ENCODE peak calls at places on chromosomes 2 and 18, in ten cellular contexts. One of them, this sample, is unnamed.

GRCh38 chr2:71596011-71596410 is 142.7 kb downstream of the DYSF start:
- DNase-seq in ureter: no peak
- DNase-seq in endodermal cell: no peak
- DNase-seq in lung: no peak
- DNase-seq in MCF 10A: no peak
- DNase-seq in fibroblast of mammary gland: no peak
- DNase-seq in fibroblast of lung: no peak
- DNase-seq in hypothalamus: peak; percentile 67
- DNase-seq in kidney glomerular epithelial cell: no peak
- DNase-seq in AG09309: no peak
- DNase-seq in this sample: peak; percentile 93

GRCh38 chr2:157784169-157784822 is 91.8 kb downstream of the ACVR1 start:
- DNase-seq in ureter: peak; percentile 47
- DNase-seq in endodermal cell: peak; percentile 69
- DNase-seq in lung: peak; percentile 38
- DNase-seq in MCF 10A: peak; percentile 88
- DNase-seq in fibroblast of mammary gland: peak; percentile 50
- DNase-seq in fibroblast of lung: peak; percentile 38
- DNase-seq in hypothalamus: peak; percentile 23
- DNase-seq in kidney glomerular epithelial cell: peak; percentile 91
- DNase-seq in AG09309: peak; percentile 2
- DNase-seq in this sample: peak; percentile 49

GRCh38 chr18:35029103-35029502 is 12.1 kb upstream of the MAPRE2 start:
- DNase-seq in ureter: no peak
- DNase-seq in endodermal cell: no peak
- DNase-seq in lung: no peak
- DNase-seq in MCF 10A: no peak
- DNase-seq in fibroblast of mammary gland: peak; percentile 71
- DNase-seq in fibroblast of lung: peak; percentile 66
- DNase-seq in hypothalamus: no peak
- DNase-seq in kidney glomerular epithelial cell: peak; percentile 43
- DNase-seq in AG09309: no peak
- DNase-seq in this sample: no peak

GRCh38 chr2:227677928-227678327 is 11.3 kb downstream of the SCYGR5 start:
- DNase-seq in ureter: no peak
- DNase-seq in endodermal cell: no peak
- DNase-seq in lung: no peak
- DNase-seq in MCF 10A: no peak
- DNase-seq in fibroblast of mammary gland: no peak
- DNase-seq in fibroblast of lung: no peak
- DNase-seq in hypothalamus: no peak
- DNase-seq in kidney glomerular epithelial cell: no peak
- DNase-seq in AG09309: no peak
- DNase-seq in this sample: no peak

GRCh38 chr18:64668563-64668962 is 519.7 kb upstream of the LINC00305 start:
- DNase-seq in ureter: no peak
- DNase-seq in endodermal cell: no peak
- DNase-seq in lung: no peak
- DNase-seq in MCF 10A: peak; percentile 5
- DNase-seq in fibroblast of mammary gland: no peak
- DNase-seq in fibroblast of lung: no peak
- DNase-seq in hypothalamus: no peak
- DNase-seq in kidney glomerular epithelial cell: no peak
- DNase-seq in AG09309: no peak
- DNase-seq in this sample: no peak

GRCh38 chr2:232543928-232544631 is 4.6 kb downstream of the CHRNG start:
- DNase-seq in ureter: no peak
- DNase-seq in endodermal cell: no peak
- DNase-seq in lung: no peak
- DNase-seq in MCF 10A: no peak
- DNase-seq in fibroblast of mammary gland: no peak
- DNase-seq in fibroblast of lung: no peak
- DNase-seq in hypothalamus: no peak
- DNase-seq in kidney glomerular epithelial cell: no peak
- DNase-seq in AG09309: no peak
- DNase-seq in this sample: no peak

GRCh38 chr2:97748397-97748796 is 35.0 kb downstream of the ZAP70 start:
- DNase-seq in ureter: no peak
- DNase-seq in endodermal cell: peak; percentile 93
- DNase-seq in lung: no peak
- DNase-seq in MCF 10A: peak; percentile 67
- DNase-seq in fibroblast of mammary gland: peak; percentile 14
- DNase-seq in fibroblast of lung: no peak
- DNase-seq in hypothalamus: no peak
- DNase-seq in kidney glomerular epithelial cell: no peak
- DNase-seq in AG09309: no peak
- DNase-seq in this sample: no peak

GRCh38 chr2:8534729-8535397 is 147.0 kb upstream of the ID2 start:
- DNase-seq in ureter: peak; percentile 85
- DNase-seq in endodermal cell: no peak
- DNase-seq in lung: peak; percentile 63
- DNase-seq in MCF 10A: no peak
- DNase-seq in fibroblast of mammary gland: peak; percentile 77
- DNase-seq in fibroblast of lung: peak; percentile 82
- DNase-seq in hypothalamus: no peak
- DNase-seq in kidney glomerular epithelial cell: no peak
- DNase-seq in AG09309: no peak
- DNase-seq in this sample: peak; percentile 65

GRCh38 chr2:30527859-30528258 is 80.8 kb downstream of the LCLAT1 start:
- DNase-seq in ureter: no peak
- DNase-seq in endodermal cell: no peak
- DNase-seq in lung: no peak
- DNase-seq in MCF 10A: no peak
- DNase-seq in fibroblast of mammary gland: peak; percentile 23
- DNase-seq in fibroblast of lung: peak; percentile 21
- DNase-seq in hypothalamus: no peak
- DNase-seq in kidney glomerular epithelial cell: no peak
- DNase-seq in AG09309: no peak
- DNase-seq in this sample: no peak

GRCh38 chr2:10688921-10689807 is 611 bp downstream of the NOL10 start:
- DNase-seq in ureter: no peak
- DNase-seq in endodermal cell: no peak
- DNase-seq in lung: no peak
- DNase-seq in MCF 10A: peak; percentile 7
- DNase-seq in fibroblast of mammary gland: peak; percentile 32
- DNase-seq in fibroblast of lung: peak; percentile 6
- DNase-seq in hypothalamus: no peak
- DNase-seq in kidney glomerular epithelial cell: peak; percentile 4
- DNase-seq in AG09309: no peak
- DNase-seq in this sample: no peak

GRCh38 chr2:167404896-167405295 is 516.6 kb downstream of the XIRP2 start:
- DNase-seq in ureter: no peak
- DNase-seq in endodermal cell: no peak
- DNase-seq in lung: no peak
- DNase-seq in MCF 10A: peak; percentile 39
- DNase-seq in fibroblast of mammary gland: peak; percentile 63
- DNase-seq in fibroblast of lung: peak; percentile 19
- DNase-seq in hypothalamus: no peak
- DNase-seq in kidney glomerular epithelial cell: peak; percentile 18
- DNase-seq in AG09309: no peak
- DNase-seq in this sample: no peak

GRCh38 chr2:239149501-239149900 is 251.3 kb downstream of the HDAC4 start:
- DNase-seq in ureter: no peak
- DNase-seq in endodermal cell: no peak
- DNase-seq in lung: no peak
- DNase-seq in MCF 10A: no peak
- DNase-seq in fibroblast of mammary gland: no peak
- DNase-seq in fibroblast of lung: no peak
- DNase-seq in hypothalamus: no peak
- DNase-seq in kidney glomerular epithelial cell: no peak
- DNase-seq in AG09309: no peak
- DNase-seq in this sample: no peak

GRCh38 chr2:226515344-226516055 is 284.1 kb downstream of the IRS1 start:
- DNase-seq in ureter: no peak
- DNase-seq in endodermal cell: no peak
- DNase-seq in lung: no peak
- DNase-seq in MCF 10A: peak; percentile 21
- DNase-seq in fibroblast of mammary gland: peak; percentile 85
- DNase-seq in fibroblast of lung: peak; percentile 87
- DNase-seq in hypothalamus: no peak
- DNase-seq in kidney glomerular epithelial cell: no peak
- DNase-seq in AG09309: peak; percentile 7
- DNase-seq in this sample: no peak

GRCh38 chr2:85545780-85546240 is 6.8 kb downstream of the MAT2A start:
- DNase-seq in ureter: no peak
- DNase-seq in endodermal cell: no peak
- DNase-seq in lung: no peak
- DNase-seq in MCF 10A: no peak
- DNase-seq in fibroblast of mammary gland: no peak
- DNase-seq in fibroblast of lung: peak; percentile 27
- DNase-seq in hypothalamus: no peak
- DNase-seq in kidney glomerular epithelial cell: no peak
- DNase-seq in AG09309: no peak
- DNase-seq in this sample: no peak

GRCh38 chr2:19140463-19141208 is 217.8 kb downstream of the OSR1 start:
- DNase-seq in ureter: no peak
- DNase-seq in endodermal cell: peak; percentile 54
- DNase-seq in lung: peak; percentile 69
- DNase-seq in MCF 10A: peak; percentile 83
- DNase-seq in fibroblast of mammary gland: peak; percentile 70
- DNase-seq in fibroblast of lung: peak; percentile 82
- DNase-seq in hypothalamus: no peak
- DNase-seq in kidney glomerular epithelial cell: peak; percentile 88
- DNase-seq in AG09309: no peak
- DNase-seq in this sample: no peak

GRCh38 chr2:78202366-78202765 is 680.2 kb upstream of the LRRTM4 start:
- DNase-seq in ureter: no peak
- DNase-seq in endodermal cell: no peak
- DNase-seq in lung: no peak
- DNase-seq in MCF 10A: no peak
- DNase-seq in fibroblast of mammary gland: no peak
- DNase-seq in fibroblast of lung: no peak
- DNase-seq in hypothalamus: no peak
- DNase-seq in kidney glomerular epithelial cell: no peak
- DNase-seq in AG09309: no peak
- DNase-seq in this sample: no peak

GRCh38 chr2:238848941-238849853 is 1.3 kb downstream of the TWIST2 start:
- DNase-seq in ureter: peak; percentile 42
- DNase-seq in endodermal cell: peak; percentile 72
- DNase-seq in lung: no peak
- DNase-seq in MCF 10A: peak; percentile 34
- DNase-seq in fibroblast of mammary gland: peak; percentile 31
- DNase-seq in fibroblast of lung: peak; percentile 45
- DNase-seq in hypothalamus: no peak
- DNase-seq in kidney glomerular epithelial cell: no peak
- DNase-seq in AG09309: no peak
- DNase-seq in this sample: no peak

GRCh38 chr2:32783933-32784332 is 156.1 kb downstream of the TTC27 start:
- DNase-seq in ureter: no peak
- DNase-seq in endodermal cell: no peak
- DNase-seq in lung: no peak
- DNase-seq in MCF 10A: no peak
- DNase-seq in fibroblast of mammary gland: no peak
- DNase-seq in fibroblast of lung: no peak
- DNase-seq in hypothalamus: no peak
- DNase-seq in kidney glomerular epithelial cell: no peak
- DNase-seq in AG09309: no peak
- DNase-seq in this sample: no peak

GRCh38 chr2:56229397-56230060 is 45.7 kb downstream of the CCDC85A start:
- DNase-seq in ureter: no peak
- DNase-seq in endodermal cell: no peak
- DNase-seq in lung: no peak
- DNase-seq in MCF 10A: no peak
- DNase-seq in fibroblast of mammary gland: peak; percentile 79
- DNase-seq in fibroblast of lung: no peak
- DNase-seq in hypothalamus: no peak
- DNase-seq in kidney glomerular epithelial cell: no peak
- DNase-seq in AG09309: no peak
- DNase-seq in this sample: no peak

GRCh38 chr18:80040515-80040914 is 6.3 kb downstream of the RBFA start:
- DNase-seq in ureter: no peak
- DNase-seq in endodermal cell: no peak
- DNase-seq in lung: no peak
- DNase-seq in MCF 10A: no peak
- DNase-seq in fibroblast of mammary gland: no peak
- DNase-seq in fibroblast of lung: no peak
- DNase-seq in hypothalamus: no peak
- DNase-seq in kidney glomerular epithelial cell: no peak
- DNase-seq in AG09309: no peak
- DNase-seq in this sample: no peak

GRCh38 chr2:210399440-210400041 is 77.0 kb downstream of the LANCL1 start:
- DNase-seq in ureter: no peak
- DNase-seq in endodermal cell: no peak
- DNase-seq in lung: no peak
- DNase-seq in MCF 10A: peak; percentile 28
- DNase-seq in fibroblast of mammary gland: peak; percentile 25
- DNase-seq in fibroblast of lung: peak; percentile 42
- DNase-seq in hypothalamus: no peak
- DNase-seq in kidney glomerular epithelial cell: peak; percentile 20
- DNase-seq in AG09309: no peak
- DNase-seq in this sample: peak; percentile 38

GRCh38 chr2:36564377-36564930 is 33.5 kb downstream of the FEZ2 start:
- DNase-seq in ureter: no peak
- DNase-seq in endodermal cell: no peak
- DNase-seq in lung: no peak
- DNase-seq in MCF 10A: no peak
- DNase-seq in fibroblast of mammary gland: no peak
- DNase-seq in fibroblast of lung: no peak
- DNase-seq in hypothalamus: no peak
- DNase-seq in kidney glomerular epithelial cell: no peak
- DNase-seq in AG09309: no peak
- DNase-seq in this sample: peak; percentile 29

GRCh38 chr2:196718796-196719564 is 79.5 kb downstream of the CCDC150 start:
- DNase-seq in ureter: no peak
- DNase-seq in endodermal cell: peak; percentile 71
- DNase-seq in lung: no peak
- DNase-seq in MCF 10A: no peak
- DNase-seq in fibroblast of mammary gland: peak; percentile 92
- DNase-seq in fibroblast of lung: peak; percentile 86
- DNase-seq in hypothalamus: no peak
- DNase-seq in kidney glomerular epithelial cell: peak; percentile 62
- DNase-seq in AG09309: peak; percentile 66
- DNase-seq in this sample: no peak

GRCh38 chr18:27175914-27176313 is 9.2 kb downstream of the CHST9 start:
- DNase-seq in ureter: no peak
- DNase-seq in endodermal cell: peak; percentile 61
- DNase-seq in lung: no peak
- DNase-seq in MCF 10A: no peak
- DNase-seq in fibroblast of mammary gland: no peak
- DNase-seq in fibroblast of lung: no peak
- DNase-seq in hypothalamus: no peak
- DNase-seq in kidney glomerular epithelial cell: no peak
- DNase-seq in AG09309: no peak
- DNase-seq in this sample: no peak

GRCh38 chr18:10417191-10417590 is 37.2 kb upstream of the APCDD1 start:
- DNase-seq in ureter: no peak
- DNase-seq in endodermal cell: no peak
- DNase-seq in lung: peak; percentile 14
- DNase-seq in MCF 10A: peak; percentile 92
- DNase-seq in fibroblast of mammary gland: no peak
- DNase-seq in fibroblast of lung: no peak
- DNase-seq in hypothalamus: no peak
- DNase-seq in kidney glomerular epithelial cell: no peak
- DNase-seq in AG09309: no peak
- DNase-seq in this sample: no peak

GRCh38 chr18:66571845-66572244 is 32.0 kb downstream of the CDH19 start:
- DNase-seq in ureter: no peak
- DNase-seq in endodermal cell: no peak
- DNase-seq in lung: no peak
- DNase-seq in MCF 10A: no peak
- DNase-seq in fibroblast of mammary gland: no peak
- DNase-seq in fibroblast of lung: no peak
- DNase-seq in hypothalamus: no peak
- DNase-seq in kidney glomerular epithelial cell: no peak
- DNase-seq in AG09309: no peak
- DNase-seq in this sample: peak; percentile 44

GRCh38 chr2:233446616-233447305 is 92.5 kb downstream of the DGKD start:
- DNase-seq in ureter: no peak
- DNase-seq in endodermal cell: no peak
- DNase-seq in lung: no peak
- DNase-seq in MCF 10A: no peak
- DNase-seq in fibroblast of mammary gland: no peak
- DNase-seq in fibroblast of lung: no peak
- DNase-seq in hypothalamus: no peak
- DNase-seq in kidney glomerular epithelial cell: no peak
- DNase-seq in AG09309: no peak
- DNase-seq in this sample: no peak

GRCh38 chr2:202033317-202034248 is at the start of gene FZD7:
- DNase-seq in ureter: peak; percentile 97
- DNase-seq in endodermal cell: peak; percentile 98
- DNase-seq in lung: peak; percentile 94
- DNase-seq in MCF 10A: peak; percentile 93
- DNase-seq in fibroblast of mammary gland: peak; percentile 86
- DNase-seq in fibroblast of lung: peak; percentile 95
- DNase-seq in hypothalamus: peak; percentile 56
- DNase-seq in kidney glomerular epithelial cell: peak; percentile 77
- DNase-seq in AG09309: peak; percentile 72
- DNase-seq in this sample: peak; percentile 88